ENCODE peak calls at places on chromosomes 6 and 20, in seven cellular contexts. G is iris pigment epithelial cell; N is EH; A is stimulated activated CD4-positive, alpha-beta T cell treated with anti-CD3 and anti-CD28 coated beads, Interleukin-4, amount 100 ng/mL, for 4 hours; K is occipital lobe; P is NCI-H69; Z is non-pigmented ciliary epithelial cell. D is an unnamed sample.

GRCh38 chr6:5521322-5521721 is 260.0 kb downstream of the FARS2 start:
- DNase-seq in G (no peak), N (no peak), A (no peak), K (no peak), P (peak), Z (no peak), D (no peak)

GRCh38 chr20:924639-925038 is 8.5 kb upstream of the ANGPT4 start:
- DNase-seq in G (no peak), N (no peak), A (no peak), K (no peak), P (no peak), Z (no peak), D (no peak)

GRCh38 chr6:31727717-31728671 is 1.1 kb downstream of the DDAH2 start:
- DNase-seq in G (no peak), N (peak), A (no peak), K (no peak), P (no peak), Z (no peak), D (no peak)

GRCh38 chr6:36724514-36725385 is 27.1 kb downstream of the RAB44 start:
- DNase-seq in G (peak), N (peak), A (peak), K (peak), P (peak), Z (no peak), D (peak)

GRCh38 chr6:112881027-112881426 is 533.9 kb downstream of the RFPL4B start:
- DNase-seq in G (peak), N (peak), A (no peak), K (no peak), P (no peak), Z (peak), D (no peak)

GRCh38 chr6:35475573-35475972 is 7.4 kb downstream of the RPL10A start:
- DNase-seq in G (no peak), N (no peak), A (no peak), K (no peak), P (no peak), Z (no peak), D (no peak)

GRCh38 chr6:83057705-83058321 is 7.8 kb downstream of the UBE3D start:
- DNase-seq in G (peak), N (peak), A (no peak), K (peak), P (peak), Z (peak), D (no peak)

GRCh38 chr6:14202947-14203346 is 85.4 kb downstream of the CD83 start:
- DNase-seq in G (no peak), N (no peak), A (no peak), K (no peak), P (no peak), Z (no peak), D (no peak)